ENCODE peak calls at places on chromosomes 13 and 19, in seven cellular contexts. V, F, E, D, C, W and I are unnamed samples.

GRCh38 chr13:105642511-105642958 is 892.9 kb downstream of the EFNB2 start:
- DNase-seq in D (no peak), E (peak), V (no peak), F (no peak), C (peak), W (no peak), I (no peak)

GRCh38 chr19:21709464-21709863 is 57.9 kb downstream of the ZNF100 start:
- DNase-seq in F (no peak), V (no peak), W (no peak), E (no peak), D (no peak), C (no peak), I (no peak)

GRCh38 chr19:49954092-49954825 is 6.7 kb downstream of the SIGLEC11 start:
- DNase-seq in D (no peak), W (no peak), C (no peak), E (no peak), V (peak), F (no peak), I (no peak)

GRCh38 chr19:56087647-56088346 is 33.3 kb downstream of the ZNF787 start:
- DNase-seq in C (no peak), W (no peak), V (no peak), D (no peak), F (no peak), E (no peak), I (no peak)

GRCh38 chr19:17718988-17719711 is at the start of gene MAP1S:
- DNase-seq in E (peak), D (peak), W (peak), F (peak), C (peak), V (peak), I (peak)

GRCh38 chr19:37933965-37934364 is 27.0 kb downstream of the SIPA1L3 start:
- DNase-seq in V (peak), F (no peak), D (no peak), W (no peak), E (no peak), C (peak), I (no peak)

GRCh38 chr13:38564751-38565150 is 122.1 kb upstream of the FREM2 start:
- DNase-seq in W (no peak), C (no peak), D (no peak), E (no peak), F (no peak), V (no peak), I (no peak)

GRCh38 chr19:2702170-2703076 is at the start of gene GNG7:
- DNase-seq in V (peak), D (peak), W (peak), F (peak), E (peak), C (peak), I (peak)

GRCh38 chr13:24392972-24393371 is 83.6 kb downstream of the C1QTNF9 start:
- DNase-seq in F (no peak), V (no peak), W (no peak), D (no peak), E (no peak), C (no peak), I (no peak)

GRCh38 chr13:24385902-24386301 is 76.5 kb downstream of the C1QTNF9 start:
- DNase-seq in E (no peak), W (no peak), D (no peak), C (no peak), V (no peak), F (no peak), I (no peak)

GRCh38 chr13:24386816-24387708 is 77.7 kb downstream of the C1QTNF9 start:
- DNase-seq in E (no peak), F (no peak), V (no peak), W (no peak), D (no peak), C (no peak), I (no peak)

DNA sequence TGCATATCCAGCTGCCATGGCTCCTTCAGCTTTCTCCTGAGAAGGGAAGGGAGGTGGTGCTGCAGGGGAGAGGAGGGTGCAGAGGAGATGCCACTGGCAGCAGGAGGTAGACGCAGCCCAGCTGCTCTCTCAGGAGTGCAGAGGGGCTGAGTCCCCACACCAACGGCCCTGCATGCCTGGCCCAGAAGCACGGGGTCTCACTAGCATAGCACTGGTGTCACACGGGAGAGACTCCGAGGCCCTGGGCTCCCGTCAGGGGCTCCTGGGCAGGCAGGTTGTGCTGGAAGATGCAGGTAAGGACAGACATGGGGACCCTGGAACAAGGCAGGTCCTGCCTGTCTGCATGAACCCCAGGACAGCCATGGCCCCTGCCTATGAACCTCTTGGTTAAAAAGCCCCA is 80.1 kb downstream of the C1QTNF9 start:
- DNase-seq in D (no peak), W (no peak), F (no peak), C (no peak), V (no peak), E (no peak), I (no peak)
- TF ChIP-seq CTCF in D (no peak), W (no peak), F (no peak), C (no peak), V (no peak), E (no peak), I (no peak)

GRCh38 chr19:40312533-40312932 is 27.4 kb upstream of the AKT2 start:
- DNase-seq in W (no peak), D (no peak), C (no peak), V (no peak), E (no peak), F (no peak), I (no peak)
- TF ChIP-seq CTCF in W (no peak), D (no peak), C (no peak), V (no peak), E (no peak), F (no peak), I (no peak)

GRCh38 chr19:47156861-47157454 is 26.3 kb downstream of the SAE1 start:
- DNase-seq in F (peak), D (no peak), W (no peak), V (no peak), C (no peak), E (no peak), I (no peak)
- TF ChIP-seq CTCF in F (no peak), D (no peak), W (no peak), V (no peak), C (no peak), E (no peak), I (no peak)

GRCh38 chr13:20305587-20305986 is 73.5 kb upstream of the GJB6 start:
- DNase-seq in W (no peak), F (no peak), E (peak), D (no peak), V (no peak), C (no peak), I (no peak)
- TF ChIP-seq CTCF in W (no peak), F (no peak), E (peak), D (no peak), V (no peak), C (no peak), I (no peak)

DNA sequence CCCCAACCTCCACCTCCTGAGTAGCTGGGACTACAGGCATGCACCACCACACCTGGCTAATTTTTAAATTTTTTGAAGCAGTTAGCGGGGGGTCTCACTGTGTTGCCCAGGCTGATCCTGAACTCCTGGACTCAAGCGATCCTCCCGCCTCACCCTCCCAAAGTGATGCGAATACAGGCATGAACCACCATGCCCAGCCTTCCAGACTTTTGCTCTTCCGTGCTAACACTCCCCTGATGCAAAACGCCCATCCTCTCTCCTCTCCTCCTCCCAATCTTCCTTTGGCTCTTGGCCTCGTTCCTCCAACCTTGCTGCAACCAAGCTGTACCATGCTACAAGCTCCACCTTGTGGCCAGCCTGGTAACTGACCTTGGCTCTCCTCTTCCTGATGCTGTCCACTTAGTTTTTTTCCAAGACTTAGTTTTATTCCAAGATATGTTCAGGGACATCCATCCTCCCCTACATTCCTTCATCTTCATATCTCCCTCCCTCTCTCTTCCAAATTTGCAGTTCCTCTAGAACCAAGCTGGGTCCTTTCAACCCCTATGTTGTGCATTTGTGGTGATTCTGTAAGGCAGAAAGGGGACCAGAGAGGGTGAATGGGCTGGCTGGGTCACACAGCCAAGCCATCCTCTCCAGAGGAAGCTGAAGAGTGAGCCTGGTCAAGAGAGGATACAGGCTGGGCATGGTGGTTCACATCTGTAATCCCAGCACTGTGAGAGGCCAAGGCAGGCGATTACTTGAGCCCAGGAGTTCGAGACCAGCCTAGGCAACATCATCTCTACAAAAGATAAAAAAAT is 32.8 kb downstream of the TINCR start:
- DNase-seq in C (peak), E (peak), W (no peak), V (peak), F (no peak), D (no peak), I (peak)
- TF ChIP-seq CTCF in C (peak), E (peak), W (no peak), V (peak), F (peak), D (no peak), I (peak)

GRCh38 chr13:57018915-57019314 is 121.8 kb upstream of the PRR20A start:
- DNase-seq in V (no peak), E (no peak), W (no peak), D (no peak), C (no peak), F (no peak), I (no peak)

DNA sequence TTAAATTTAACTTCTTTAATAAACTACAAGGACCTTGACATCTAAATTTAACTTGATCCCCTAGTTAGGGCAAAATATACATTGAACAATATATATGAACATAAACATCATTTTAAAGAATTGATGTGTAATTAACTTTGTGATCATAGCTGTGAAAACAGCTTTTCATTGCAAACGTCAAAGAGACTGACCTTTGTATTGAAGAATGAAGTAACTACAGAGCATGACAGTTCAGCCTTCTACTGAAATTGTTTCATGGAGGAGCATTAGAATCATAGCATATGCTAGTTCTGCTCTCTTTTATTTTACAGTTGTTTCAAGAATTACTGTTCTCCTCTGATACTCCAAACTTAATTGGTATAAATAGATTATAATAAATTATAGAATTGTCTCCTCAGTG is 123.4 kb upstream of the PRR20A start:
- DNase-seq in F (no peak), C (no peak), W (no peak), V (no peak), E (no peak), D (no peak), I (no peak)
- TF ChIP-seq CTCF in F (no peak), C (no peak), W (no peak), V (no peak), E (no peak), D (no peak), I (no peak)

GRCh38 chr13:93729383-93729782 is 502.8 kb downstream of the GPC6 start:
- DNase-seq in E (peak), D (no peak), W (no peak), C (no peak), F (no peak), V (no peak), I (no peak)

GRCh38 chr13:93727301-93728141 is 500.9 kb downstream of the GPC6 start:
- DNase-seq in E (peak), D (no peak), F (no peak), W (no peak), C (no peak), V (peak), I (no peak)

GRCh38 chr13:93726173-93727019 is 499.8 kb downstream of the GPC6 start:
- DNase-seq in C (no peak), V (peak), F (no peak), D (no peak), W (no peak), E (no peak), I (no peak)

GRCh38 chr13:93736111-93736510 is 509.5 kb downstream of the GPC6 start:
- DNase-seq in W (no peak), C (no peak), V (peak), F (no peak), E (peak), D (no peak), I (no peak)

DNA sequence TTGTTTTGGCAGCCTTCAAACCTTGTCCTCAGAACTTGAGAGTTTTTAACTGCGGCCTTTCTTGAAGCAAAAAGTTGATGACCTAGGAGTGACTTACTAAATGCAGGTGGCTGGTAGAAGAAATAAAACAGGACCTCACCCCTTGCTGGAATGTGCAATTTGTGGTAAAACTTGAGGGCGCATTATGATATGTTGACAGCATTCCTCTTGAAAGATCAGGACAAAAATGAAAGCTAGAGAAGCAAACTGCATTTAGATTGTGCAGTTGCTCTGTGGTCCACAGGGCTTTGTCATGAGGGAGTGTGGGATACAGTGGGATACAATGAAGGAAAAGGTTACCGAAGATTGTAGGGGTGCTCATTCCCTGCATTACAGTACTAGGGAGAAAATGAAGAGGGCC is 504.2 kb downstream of the GPC6 start:
- DNase-seq in W (no peak), F (no peak), V (no peak), D (no peak), C (no peak), E (peak), I (no peak)
- TF ChIP-seq CTCF in W (no peak), F (no peak), V (no peak), D (no peak), C (no peak), E (no peak), I (no peak)

GRCh38 chr13:50244355-50244912 is 229.2 kb downstream of the KCNRG start:
- DNase-seq in W (no peak), D (no peak), F (no peak), V (no peak), E (no peak), C (no peak), I (no peak)

GRCh38 chr13:50243926-50244325 is 228.7 kb downstream of the KCNRG start:
- DNase-seq in C (no peak), E (no peak), W (no peak), V (no peak), D (no peak), F (no peak), I (no peak)

GRCh38 chr13:50250403-50250802 is 235.2 kb downstream of the KCNRG start:
- DNase-seq in C (no peak), D (peak), F (no peak), E (no peak), W (no peak), V (no peak), I (no peak)

GRCh38 chr13:50244913-50245574 is 229.8 kb downstream of the KCNRG start:
- DNase-seq in W (peak), V (peak), E (peak), F (peak), D (peak), C (peak), I (no peak)

DNA sequence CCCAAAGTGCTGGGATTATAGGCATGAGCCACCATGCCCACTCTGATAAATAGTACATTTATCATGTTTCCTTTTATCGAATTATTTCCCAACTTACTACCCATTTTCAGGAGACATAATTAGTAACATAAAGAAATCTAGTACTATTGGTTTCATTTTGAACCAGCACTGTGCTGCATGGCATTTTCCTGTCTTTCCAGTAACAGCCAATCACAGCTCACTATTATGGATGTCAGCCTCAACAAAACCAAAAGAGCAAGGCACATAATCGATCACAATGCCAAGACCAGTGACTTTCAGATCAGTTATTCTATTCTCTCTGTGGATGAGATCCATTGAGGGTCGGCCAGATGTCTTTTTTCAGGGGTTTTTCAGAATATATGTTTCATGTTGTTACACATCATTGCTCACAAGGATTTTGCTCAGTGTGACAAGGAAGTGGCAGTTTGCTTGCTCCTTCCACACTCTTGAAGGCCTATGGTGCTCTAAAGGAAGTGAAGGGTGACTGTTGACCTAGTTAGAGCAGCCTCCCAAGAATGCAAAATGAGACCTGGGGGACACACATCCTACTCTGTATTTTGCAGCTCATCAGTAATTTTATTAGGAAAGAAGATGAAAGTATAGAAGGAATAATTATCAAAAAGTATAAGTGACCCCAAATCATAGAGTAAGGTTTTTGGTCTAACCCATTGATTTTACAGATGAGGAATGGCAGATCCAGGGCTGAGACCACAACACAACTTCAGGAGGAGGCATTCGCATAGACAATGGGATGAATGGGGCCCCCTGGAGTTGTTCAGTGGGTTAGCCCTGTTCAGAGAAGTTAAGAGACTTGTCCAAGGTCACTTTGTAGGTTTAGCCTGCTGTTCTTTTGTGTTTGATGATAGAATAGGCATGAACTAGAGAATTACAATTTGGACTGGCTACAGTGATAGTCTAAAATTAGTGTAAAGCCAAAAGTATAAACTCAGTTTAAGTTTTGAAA is 233.6 kb downstream of the KCNRG start:
- DNase-seq in W (no peak), F (no peak), V (no peak), E (no peak), D (no peak), C (no peak), I (no peak)
- TF ChIP-seq CTCF in W (no peak), F (no peak), V (no peak), E (no peak), D (no peak), C (no peak), I (no peak)